ENCODE peak calls at places on chromosomes 16 and 17, in five cellular contexts. V, G, O, T and I are unnamed samples.

GRCh38 chr17:82238562-82239201 is 9.8 kb downstream of the SLC16A3 start:
- DNase-seq in G (no peak), V (no peak), T (peak), O (no peak), I (no peak)

GRCh38 chr17:19284005-19284959 is 47.1 kb downstream of the EPN2 start:
- DNase-seq in V (no peak), G (no peak), O (no peak), T (no peak), I (peak)

GRCh38 chr17:60720763-60721531 is 43.3 kb downstream of the BCAS3 start:
- DNase-seq in G (peak), T (peak), V (peak), O (peak), I (peak)

GRCh38 chr17:1108560-1108809 is 71.3 kb downstream of the ABR start:
- DNase-seq in O (no peak), V (no peak), T (no peak), G (no peak), I (peak)

GRCh38 chr16:5709889-5710288 is 612.3 kb upstream of the EEF2KMT start:
- DNase-seq in O (no peak), V (peak), G (no peak), T (no peak), I (no peak)

GRCh38 chr16:52976539-52977167 is 76.0 kb downstream of the CHD9NB start:
- DNase-seq in G (peak), V (no peak), T (peak), O (peak), I (peak)

GRCh38 chr17:34990921-34991365 is 10.6 kb downstream of the LIG3 start:
- DNase-seq in T (no peak), G (no peak), O (no peak), V (no peak), I (no peak)

GRCh38 chr17:50871369-50871768 is 5.2 kb upstream of the TOB1 start:
- DNase-seq in V (no peak), O (no peak), T (no peak), G (no peak), I (no peak)

GRCh38 chr16:59067207-59067606 is 333.1 kb upstream of the GOT2 start:
- DNase-seq in V (no peak), T (no peak), O (no peak), G (no peak), I (peak)

GRCh38 chr16:10297341-10298006 is 88.4 kb upstream of the ATF7IP2 start:
- DNase-seq in G (no peak), V (no peak), O (peak), T (no peak), I (no peak)

GRCh38 chr16:50881331-50881830 is 139.5 kb downstream of the CYLD start:
- DNase-seq in O (no peak), T (no peak), V (peak), G (no peak), I (no peak)

GRCh38 chr17:83073389-83074063 is 5.9 kb upstream of the METRNL start:
- DNase-seq in O (no peak), V (no peak), G (no peak), T (peak), I (no peak)

GRCh38 chr16:4081577-4082021 is 34.6 kb downstream of the ADCY9 start:
- DNase-seq in T (no peak), O (no peak), G (no peak), V (no peak), I (no peak)

GRCh38 chr17:6577686-6578263 is 21.4 kb upstream of the PITPNM3 start:
- DNase-seq in G (no peak), T (no peak), V (peak), O (no peak), I (no peak)

GRCh38 chr16:77501260-77501659 is 66.4 kb upstream of the ADAMTS18 start:
- DNase-seq in V (no peak), G (no peak), T (no peak), O (no peak), I (peak)

GRCh38 chr16:86508028-86508946 is 2.0 kb upstream of the FOXF1 start:
- DNase-seq in O (no peak), V (peak), T (no peak), G (no peak), I (no peak)

GRCh38 chr17:64938925-64939474 is 19.7 kb upstream of the LRRC37A3 start:
- DNase-seq in G (peak), T (peak), V (peak), O (peak), I (peak)

GRCh38 chr17:3976675-3977171 is 12.5 kb upstream of the ATP2A3 start:
- DNase-seq in O (no peak), T (no peak), G (no peak), V (no peak), I (no peak)

GRCh38 chr17:68346448-68346847 is 55.2 kb downstream of the ARSG start:
- DNase-seq in V (no peak), O (no peak), G (no peak), T (no peak), I (no peak)

GRCh38 chr16:64627288-64627687 is 494.6 kb downstream of the CDH11 start:
- DNase-seq in T (no peak), V (peak), O (no peak), G (no peak), I (no peak)

GRCh38 chr17:16255481-16255901 is 38.5 kb downstream of the PIGL start:
- DNase-seq in T (no peak), G (no peak), O (peak), V (no peak), I (peak)

GRCh38 chr16:84484579-84485254 is 19.7 kb downstream of the MEAK7 start:
- DNase-seq in O (peak), G (peak), T (peak), V (peak), I (peak)

GRCh38 chr16:1094601-1095449 is 1.2 kb downstream of the C1QTNF8 start:
- DNase-seq in G (no peak), V (no peak), O (no peak), T (no peak), I (no peak)

GRCh38 chr17:75126954-75127353 is 4.6 kb downstream of the NT5C start:
- DNase-seq in G (no peak), T (no peak), V (no peak), O (no peak), I (no peak)

GRCh38 chr17:75652934-75653549 is 13.9 kb downstream of the RECQL5 start:
- DNase-seq in G (peak), V (peak), O (peak), T (peak), I (peak)

GRCh38 chr16:8686879-8687278 is 12.5 kb downstream of the ABAT start:
- DNase-seq in G (no peak), V (no peak), O (no peak), T (no peak), I (no peak)

GRCh38 chr16:55207679-55208294 is 116.2 kb upstream of the IRX6 start:
- DNase-seq in V (no peak), T (no peak), O (no peak), G (no peak), I (no peak)

GRCh38 chr17:48351916-48352332 is 78.1 kb downstream of the SKAP1 start:
- DNase-seq in V (no peak), G (peak), O (peak), T (peak), I (peak)

GRCh38 chr17:42459256-42459982 is 741 bp downstream of the ATP6V0A1 start:
- DNase-seq in T (peak), G (peak), O (peak), V (no peak), I (no peak)

GRCh38 chr17:76248013-76248782 is 7.9 kb upstream of the RNF157 start:
- DNase-seq in G (no peak), T (no peak), O (no peak), V (no peak), I (peak)

GRCh38 chr17:58364270-58364942 is 12.4 kb upstream of the SUPT4H1 start:
- DNase-seq in G (no peak), O (peak), V (no peak), T (peak), I (no peak)
- TF ChIP-seq JUN in G (no peak), O (no peak), V (no peak), T (no peak), I (no peak)

DNA sequence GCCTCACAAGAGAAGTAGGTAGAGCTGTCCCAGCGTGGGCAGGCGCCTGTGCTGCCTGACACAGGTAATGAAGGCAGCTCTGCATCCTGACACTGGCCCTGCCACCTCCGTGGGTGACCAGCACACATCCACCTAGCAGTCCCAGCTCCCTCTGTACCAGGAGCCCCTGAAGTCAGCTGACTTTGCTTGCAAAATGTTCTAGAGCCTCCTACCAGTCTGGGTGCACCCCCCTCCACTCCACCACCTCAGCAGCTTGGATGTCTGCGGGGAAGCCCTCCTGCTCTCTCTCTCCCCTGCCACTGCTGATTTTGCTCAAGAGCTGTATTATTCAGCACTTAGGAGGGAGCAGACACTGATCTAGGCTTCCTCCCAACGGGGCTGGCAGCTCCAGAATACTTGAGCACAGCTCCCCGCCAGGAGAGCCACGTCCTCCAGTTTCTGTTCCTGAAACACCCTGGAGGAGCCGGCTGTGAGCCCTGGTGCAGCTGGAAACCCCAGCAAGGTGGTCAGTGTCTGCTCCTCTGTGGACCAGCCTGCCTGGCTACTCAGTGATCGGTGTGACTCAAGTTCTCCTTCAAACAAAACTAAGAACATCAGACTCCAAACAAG is 1.0 kb downstream of the RNF166 start:
- DNase-seq in V (no peak), T (no peak), G (no peak), O (no peak), I (peak)
- H3K27ac ChIP-seq in V (no peak), T (peak), G (peak), O (peak), I (peak)

GRCh38 chr16:81889896-81890634 is 111.0 kb downstream of the PLCG2 start:
- DNase-seq in T (peak), O (peak), G (peak), V (peak), I (peak)
- TF ChIP-seq JUN in T (no peak), O (no peak), G (no peak), V (no peak), I (no peak)

GRCh38 chr17:62625870-62626200 is 1.6 kb upstream of the MRC2 start:
- DNase-seq in G (no peak), T (no peak), V (no peak), O (no peak), I (no peak)

GRCh38 chr17:62625184-62625869 is 2.1 kb upstream of the MRC2 start:
- DNase-seq in T (no peak), V (no peak), O (no peak), G (no peak), I (no peak)

GRCh38 chr17:62627219-62627903 is at the start of gene MRC2:
- DNase-seq in O (no peak), V (peak), G (peak), T (peak), I (peak)

GRCh38 chr17:62627904-62628603 is 584 bp downstream of the MRC2 start:
- DNase-seq in O (no peak), T (peak), G (peak), V (no peak), I (peak)

GRCh38 chr17:62626719-62627218 is 701 bp upstream of the MRC2 start:
- DNase-seq in V (no peak), G (peak), O (peak), T (peak), I (no peak)
- H3K27ac ChIP-seq in V (no peak), G (peak), O (no peak), T (no peak), I (peak)

DNA sequence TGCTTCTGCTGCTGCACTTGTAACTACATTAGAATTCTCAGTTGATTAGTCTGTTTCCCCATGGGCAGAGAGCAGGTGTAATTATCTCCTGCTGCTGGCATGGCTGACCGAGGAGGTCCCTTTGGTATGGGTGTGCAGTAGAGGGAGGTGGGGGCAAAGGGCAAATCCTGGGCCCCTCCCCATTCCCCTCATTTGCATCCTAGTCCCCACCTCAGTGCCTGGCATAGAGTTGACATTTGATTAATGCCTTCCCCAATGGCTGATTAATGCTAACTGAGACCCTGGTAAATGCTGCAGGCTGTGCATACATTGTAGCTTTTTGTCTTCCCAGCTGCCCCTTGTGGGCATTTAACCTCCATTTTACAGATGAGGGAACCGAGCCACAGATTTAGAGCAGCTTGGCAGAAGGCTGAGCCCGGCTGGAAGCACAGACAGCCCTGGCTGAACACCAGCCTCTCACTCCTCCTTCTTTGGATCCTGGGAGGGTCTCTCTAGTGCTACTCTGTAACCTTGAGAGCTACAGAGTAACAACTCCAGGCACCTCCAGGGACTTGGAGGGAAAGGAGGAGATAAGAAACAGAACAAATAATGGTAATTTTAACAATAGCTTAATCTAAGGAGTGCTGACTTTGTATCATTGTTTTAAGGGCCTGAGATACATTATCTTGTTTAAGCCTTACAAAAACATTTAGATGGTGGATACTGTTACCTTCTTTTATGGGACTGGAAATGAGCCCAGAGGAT is 5.1 kb downstream of the PLCG2 start:
- DNase-seq in V (no peak), G (no peak), T (no peak), O (no peak), I (no peak)
- TF ChIP-seq JUN in V (no peak), G (no peak), T (no peak), O (no peak), I (no peak)

DNA sequence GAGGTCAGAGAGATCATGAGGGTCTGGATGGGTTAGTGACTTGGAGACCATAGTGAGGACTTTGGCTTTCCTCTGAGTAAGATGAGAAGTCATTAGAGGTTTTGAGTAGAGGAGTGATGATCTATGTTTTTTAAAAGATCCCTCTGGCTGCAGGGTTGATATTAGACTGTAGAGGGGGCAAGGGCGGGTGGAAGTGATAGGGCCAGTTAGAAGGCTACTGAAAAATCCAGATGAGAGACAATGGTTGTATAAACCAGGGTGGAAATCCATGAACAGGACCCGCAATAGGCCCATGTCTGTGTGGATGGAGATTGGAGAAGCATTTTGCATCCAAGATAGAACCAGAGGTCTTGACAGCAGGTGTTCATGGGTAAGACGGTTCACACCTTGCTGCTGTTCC is 9.8 kb downstream of the ITGAL start:
- DNase-seq in G (peak), V (no peak), O (no peak), T (peak), I (no peak)
- H3K27ac ChIP-seq in G (no peak), V (no peak), O (no peak), T (no peak), I (no peak)

DNA sequence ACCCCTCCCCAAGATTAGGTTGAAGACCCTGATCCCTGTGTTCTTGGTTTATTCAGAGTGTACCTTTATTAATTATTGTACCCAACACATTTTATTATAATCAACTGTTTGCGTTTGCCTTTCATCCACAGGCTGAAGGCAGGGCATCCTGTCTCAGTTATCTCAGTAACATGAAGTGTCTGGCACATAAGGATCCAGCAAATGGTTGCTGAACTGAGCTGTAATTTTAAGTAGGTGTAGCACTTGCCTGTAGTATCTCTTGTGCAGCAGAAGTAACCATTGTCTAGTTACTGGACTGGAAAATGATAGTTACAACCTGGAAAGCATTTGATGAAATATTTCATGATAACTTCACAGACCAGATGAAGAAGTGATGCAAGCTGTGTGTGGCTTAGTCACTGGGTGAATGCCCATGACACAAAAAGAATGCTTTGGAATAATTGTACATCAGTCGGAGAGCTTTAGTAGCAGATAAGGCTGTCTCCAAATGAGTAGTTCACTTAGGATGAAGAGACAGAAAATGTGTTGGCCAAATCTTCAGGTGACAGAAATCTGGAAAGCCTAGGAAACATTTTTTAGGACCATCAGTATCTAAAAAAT is 56.6 kb downstream of the ESRP2 start:
- DNase-seq in G (no peak), T (no peak), V (no peak), O (no peak), I (no peak)
- TF ChIP-seq JUN in G (no peak), T (no peak), V (no peak), O (no peak), I (no peak)

DNA sequence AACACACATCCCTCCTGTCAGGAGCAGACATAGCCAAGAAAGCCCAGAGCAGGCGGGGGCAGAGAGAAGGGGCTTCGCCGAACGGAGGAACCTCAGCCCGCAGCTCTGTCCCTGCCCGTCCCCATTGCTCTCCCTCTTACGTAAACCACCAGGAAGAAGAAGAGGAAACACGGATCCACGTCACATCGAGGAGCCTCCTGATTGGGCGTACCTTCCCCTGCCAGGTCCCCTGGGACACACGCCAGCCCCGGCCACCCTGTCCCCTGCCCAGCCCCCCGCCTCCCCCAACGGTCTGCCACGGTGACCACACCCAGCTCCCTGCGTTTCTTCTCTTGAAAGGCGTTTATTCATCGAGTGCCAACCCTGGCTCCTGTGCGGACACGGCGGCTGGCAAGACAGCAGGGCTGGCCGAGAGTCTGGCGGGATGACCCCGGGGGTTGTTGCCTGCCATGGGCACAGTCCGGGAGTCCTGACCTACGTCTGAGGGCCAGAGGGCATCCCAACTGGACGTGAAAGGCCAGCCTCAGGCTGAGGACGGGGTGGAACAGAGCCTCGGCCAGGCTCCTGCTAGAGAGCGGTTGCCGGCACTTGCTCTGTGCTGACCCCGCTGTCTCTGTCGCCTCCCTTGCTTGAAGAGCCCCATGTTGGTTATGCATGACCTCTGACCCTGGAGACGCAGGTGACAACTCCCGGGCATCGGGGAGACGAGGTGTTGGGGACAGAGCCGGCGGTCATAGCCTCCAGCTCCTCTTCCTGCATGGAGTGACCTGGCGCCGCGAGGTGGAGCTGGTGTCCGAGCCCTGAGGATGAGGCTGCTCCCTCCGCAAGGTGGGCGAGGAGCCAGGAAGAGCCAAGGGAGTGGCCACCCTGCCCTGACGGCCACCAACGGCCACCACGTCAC is 40.6 kb upstream of the ACSF3 start:
- DNase-seq in O (peak), G (peak), V (no peak), T (peak), I (no peak)
- H3K27ac ChIP-seq in O (no peak), G (peak), V (no peak), T (no peak), I (no peak)

GRCh38 chr17:46777943-46778915 is 40.3 kb downstream of the WNT3 start:
- DNase-seq in V (no peak), G (no peak), T (peak), O (peak), I (no peak)
- TF ChIP-seq JUN in V (no peak), G (no peak), T (no peak), O (no peak), I (no peak)

GRCh38 chr17:56914641-56915263 is 903 bp upstream of the TRIM25 start:
- DNase-seq in T (no peak), O (no peak), V (no peak), G (no peak), I (no peak)

GRCh38 chr17:56918916-56919315 is 5.1 kb upstream of the TRIM25 start:
- DNase-seq in O (no peak), T (no peak), V (no peak), G (no peak), I (no peak)

GRCh38 chr17:56913867-56914640 is at the start of gene TRIM25:
- DNase-seq in V (peak), O (peak), G (peak), T (peak), I (peak)

GRCh38 chr17:56913000-56913866 is 616 bp downstream of the TRIM25 start:
- DNase-seq in V (peak), O (no peak), T (peak), G (no peak), I (peak)

GRCh38 chr17:56917559-56918296 is 3.9 kb upstream of the TRIM25 start:
- DNase-seq in V (no peak), O (no peak), T (no peak), G (no peak), I (no peak)
- H3K27ac ChIP-seq in V (no peak), O (no peak), T (no peak), G (no peak), I (no peak)